ENCODE peak calls at places on chromosome 22, in ten cellular contexts. J, O, Z, B, W, S, N, P, R and T are unnamed samples.

GRCh38 chr22:49768961-49769690 is 58.5 kb downstream of the BRD1 start:
- DNase-seq in Z (no peak), S (peak; percentile 7), J (no peak), O (peak; percentile 70), P (peak; percentile 44), W (peak; percentile 70), R (no peak), N (peak; percentile 62), B (no peak), T (no peak)

GRCh38 chr22:47571616-47572015 is 809.2 kb downstream of the TBC1D22A start:
- DNase-seq in J (no peak), Z (peak; percentile 12), N (no peak), W (no peak), B (no peak), P (no peak), R (no peak), S (no peak), O (no peak), T (peak; percentile 31)

GRCh38 chr22:50173221-50173982 is 2.9 kb downstream of the PANX2 start:
- DNase-seq in B (no peak), Z (no peak), O (no peak), J (no peak), N (no peak), P (no peak), R (no peak), S (peak; percentile 31), W (peak; percentile 50), T (no peak)

GRCh38 chr22:28570697-28571373 is 108.8 kb downstream of the TTC28 start:
- DNase-seq in O (no peak), P (no peak), R (no peak), W (no peak), B (no peak), J (no peak), N (peak; percentile 32), S (no peak), Z (no peak), T (no peak)

GRCh38 chr22:49954991-49955580 is 5.5 kb upstream of the PIM3 start:
- DNase-seq in R (no peak), J (no peak), N (no peak), P (no peak), O (peak; percentile 53), W (peak; percentile 64), Z (no peak), B (no peak), S (no peak), T (no peak)

GRCh38 chr22:29768052-29768680 is 997 bp downstream of the UQCR10 start:
- DNase-seq in W (no peak), J (no peak), B (no peak), R (no peak), S (no peak), P (no peak), Z (no peak), O (no peak), N (peak; percentile 29), T (no peak)

GRCh38 chr22:46587067-46587471 is 33.1 kb upstream of the GRAMD4 start:
- DNase-seq in J (no peak), B (no peak), W (peak; percentile 48), S (peak; percentile 45), R (no peak), O (no peak), P (peak; percentile 75), N (no peak), Z (no peak), T (no peak)

GRCh38 chr22:19565921-19566598 is 41.9 kb upstream of the CLDN5 start:
- DNase-seq in N (no peak), R (no peak), W (no peak), S (no peak), Z (no peak), J (no peak), O (peak; percentile 20), B (no peak), P (peak; percentile 63), T (no peak)

GRCh38 chr22:32476286-32476685 is 1.7 kb downstream of the FBXO7 start:
- DNase-seq in R (no peak), S (no peak), J (no peak), O (no peak), Z (no peak), P (no peak), B (no peak), N (no peak), W (no peak), T (no peak)

GRCh38 chr22:22407061-22407460 is 101.5 kb downstream of the ZNF280B start:
- DNase-seq in J (no peak), N (no peak), S (no peak), Z (no peak), P (no peak), B (no peak), O (no peak), R (no peak), W (no peak), T (no peak)

GRCh38 chr22:22410121-22410520 is 98.4 kb downstream of the ZNF280B start:
- DNase-seq in W (peak; percentile 88), R (no peak), Z (no peak), N (no peak), P (peak; percentile 82), J (no peak), B (no peak), S (peak; percentile 48), O (no peak), T (no peak)

GRCh38 chr22:22410677-22411076 is 97.9 kb downstream of the ZNF280B start:
- DNase-seq in P (no peak), O (no peak), N (no peak), S (no peak), R (no peak), B (no peak), J (no peak), Z (no peak), W (no peak), T (no peak)

GRCh38 chr22:22408269-22408668 is 100.3 kb downstream of the ZNF280B start:
- DNase-seq in W (no peak), S (no peak), B (no peak), J (no peak), R (no peak), O (no peak), Z (no peak), N (no peak), P (no peak), T (no peak)

DNA sequence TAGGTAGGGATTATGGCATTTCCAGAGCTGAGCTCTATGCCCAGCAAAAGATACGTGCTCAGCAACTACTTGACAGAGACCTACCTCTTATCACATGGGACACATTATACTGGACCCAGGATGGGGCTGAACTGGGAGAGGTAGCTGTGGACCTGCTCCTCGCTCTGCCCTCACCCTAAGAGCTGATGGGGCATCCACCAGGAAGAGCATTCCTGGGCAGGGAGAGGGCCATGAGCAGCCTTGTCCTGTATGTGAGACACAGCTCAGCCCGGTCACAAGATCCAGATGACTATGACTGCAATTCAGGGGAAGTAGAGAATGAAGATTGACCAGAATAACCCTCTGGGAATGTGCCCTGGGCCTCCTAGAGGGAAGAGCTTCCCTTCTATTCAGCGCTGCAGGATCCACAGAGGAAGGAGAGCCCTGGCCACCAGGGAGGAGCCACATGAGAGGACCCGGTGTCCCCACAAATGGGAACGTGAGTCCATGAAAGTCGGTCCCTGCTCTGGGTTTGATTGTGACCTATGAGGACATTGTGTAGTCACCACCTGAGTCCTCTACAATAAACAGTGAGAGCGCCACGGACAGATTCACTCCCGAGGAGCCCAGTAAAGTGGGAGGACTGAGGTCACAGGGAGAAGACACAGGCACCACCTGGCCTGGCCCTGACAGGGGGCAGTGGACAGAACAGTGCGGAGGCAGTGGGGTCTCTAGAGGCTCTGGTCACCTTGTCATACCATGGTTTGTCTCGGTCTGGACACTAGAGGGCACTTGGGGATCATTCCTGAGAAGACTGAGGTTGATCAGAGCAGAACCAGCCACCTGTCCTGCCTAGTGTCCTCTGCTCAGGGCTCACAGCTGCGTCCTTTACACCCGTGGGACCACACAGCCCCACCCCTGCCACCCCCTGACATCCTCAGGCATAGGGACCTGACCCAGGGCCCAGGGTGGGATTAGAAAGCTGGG is 99.5 kb downstream of the ZNF280B start:
- DNase-seq in S (peak; percentile 42), J (peak; percentile 42), W (no peak), R (no peak), O (no peak), B (no peak), P (peak; percentile 75), N (peak; percentile 44), Z (no peak), T (no peak)
- TF ChIP-seq CTCF in S (no peak), J (no peak), W (no peak), R (peak; percentile 67), O (no peak), B (no peak), P (peak; percentile 36), N (peak; percentile 60), Z (peak; percentile 35), T (peak; percentile 68)

GRCh38 chr22:24591286-24591830 is 1.5 kb downstream of the LRRC75B start:
- DNase-seq in R (no peak), W (no peak), N (no peak), P (no peak), Z (no peak), B (no peak), O (no peak), S (no peak), J (no peak), T (no peak)
- TF ChIP-seq CTCF in R (no peak), W (no peak), N (no peak), P (no peak), Z (no peak), B (no peak), O (no peak), S (no peak), J (no peak), T (no peak)

GRCh38 chr22:25880524-25880923 is 138.5 kb downstream of the MYO18B start:
- DNase-seq in R (no peak), N (no peak), P (no peak), S (no peak), W (no peak), J (peak; percentile 11), B (no peak), Z (no peak), O (no peak), T (no peak)
- TF ChIP-seq CTCF in R (no peak), N (no peak), P (no peak), S (no peak), W (no peak), J (no peak), B (no peak), Z (no peak), O (no peak), T (peak; percentile 12)

GRCh38 chr22:42297778-42298177 is 27.3 kb upstream of the TCF20 start:
- DNase-seq in B (no peak), R (no peak), S (no peak), O (no peak), P (no peak), Z (no peak), J (no peak), N (peak; percentile 8), W (no peak), T (no peak)

GRCh38 chr22:42298746-42299145 is 28.3 kb upstream of the TCF20 start:
- DNase-seq in W (no peak), S (no peak), N (no peak), B (no peak), P (no peak), Z (no peak), O (no peak), J (no peak), R (no peak), T (no peak)

GRCh38 chr22:42294034-42294985 is 23.9 kb upstream of the TCF20 start:
- DNase-seq in W (no peak), Z (no peak), N (peak; percentile 67), B (peak; percentile 77), R (peak; percentile 72), O (no peak), J (peak; percentile 73), S (peak; percentile 64), P (peak; percentile 64), T (peak; percentile 82)

GRCh38 chr22:42296883-42297282 is 26.4 kb upstream of the TCF20 start:
- DNase-seq in Z (no peak), R (no peak), S (no peak), P (no peak), W (no peak), O (no peak), N (no peak), B (no peak), J (no peak), T (no peak)

GRCh38 chr22:42296381-42296853 is 26.0 kb upstream of the TCF20 start:
- DNase-seq in O (peak; percentile 75), Z (no peak), P (no peak), W (peak; percentile 76), J (peak; percentile 37), R (no peak), N (no peak), S (peak; percentile 50), B (no peak), T (no peak)
- TF ChIP-seq CTCF in O (no peak), Z (no peak), P (no peak), W (no peak), J (peak; percentile 20), R (no peak), N (peak; percentile 17), S (no peak), B (no peak), T (peak; percentile 38)